ENCODE peak calls at places on chromosome 16, in four cellular contexts. R is uterus, L is AG04450, B is kidney. Y is an unnamed sample.

GRCh38 chr16:11309895-11310633 is 28.9 kb upstream of the PRM1 start:
- DNase-seq in L (no peak), B (no peak), R (no peak), Y (no peak)

GRCh38 chr16:87930456-87930855 is 5.9 kb downstream of the CA5A start:
- DNase-seq in B (no peak), L (no peak), R (no peak), Y (no peak)

GRCh38 chr16:88813396-88814143 is 1.8 kb upstream of the APRT start:
- DNase-seq in R (no peak), L (no peak), B (no peak), Y (no peak)

GRCh38 chr16:71610936-71611871 is 14.8 kb upstream of the MARVELD3 start:
- DNase-seq in L (no peak), B (peak; percentile 82), R (no peak), Y (peak; percentile 46)

GRCh38 chr16:67517178-67517492 is 11.5 kb upstream of the RIPOR1 start:
- DNase-seq in B (no peak), L (no peak), R (no peak), Y (no peak)

GRCh38 chr16:15644306-15644961 is 1.5 kb upstream of the MARF1 start:
- DNase-seq in L (no peak), B (no peak), R (no peak), Y (no peak)

GRCh38 chr16:86142801-86143236 is 243.9 kb downstream of the IRF8 start:
- DNase-seq in B (no peak), R (no peak), L (no peak), Y (no peak)

GRCh38 chr16:22232277-22233049 is 26.4 kb downstream of the EEF2K start:
- DNase-seq in L (no peak), B (peak; percentile 82), R (no peak), Y (no peak)

GRCh38 chr16:78278047-78278446 is 178.6 kb downstream of the WWOX start:
- DNase-seq in R (no peak), L (no peak), B (no peak), Y (no peak)

GRCh38 chr16:86619263-86619935 is 41.0 kb downstream of the FOXL1 start:
- DNase-seq in B (no peak), R (no peak), L (no peak), Y (no peak)

GRCh38 chr16:24322106-24322505 is 66.0 kb downstream of the CACNG3 start:
- DNase-seq in L (no peak), B (no peak), R (no peak), Y (no peak)
- H3K27ac ChIP-seq in L (no peak overlapping the region), B (no peak overlapping the region), R (no peak overlapping the region), Y (no peak overlapping the region)

DNA sequence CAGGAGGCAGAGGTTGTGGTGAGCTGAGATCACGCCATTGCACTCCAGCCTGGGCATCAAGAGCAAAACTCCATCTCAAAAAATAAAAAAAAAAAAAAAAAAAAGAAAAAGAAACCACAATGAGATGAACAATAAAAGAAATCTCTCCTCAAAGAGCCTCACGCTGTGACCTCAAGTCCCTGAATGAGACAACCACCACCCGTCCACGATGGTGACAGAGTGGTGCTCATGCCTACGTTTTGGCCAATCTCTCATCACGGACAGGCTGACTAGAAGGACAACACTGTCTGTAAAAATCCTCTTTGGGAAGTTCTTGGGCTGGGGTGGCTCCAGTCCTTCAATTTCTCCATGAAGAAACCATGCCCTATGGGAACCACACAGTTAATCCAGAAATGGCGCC is 14.8 kb upstream of the PRSS27 start:
- DNase-seq in B (no peak), L (no peak), R (no peak), Y (no peak)
- H3K27ac ChIP-seq in B (no peak overlapping the region), L (no peak overlapping the region), R (no peak overlapping the region), Y (no peak overlapping the region)

DNA sequence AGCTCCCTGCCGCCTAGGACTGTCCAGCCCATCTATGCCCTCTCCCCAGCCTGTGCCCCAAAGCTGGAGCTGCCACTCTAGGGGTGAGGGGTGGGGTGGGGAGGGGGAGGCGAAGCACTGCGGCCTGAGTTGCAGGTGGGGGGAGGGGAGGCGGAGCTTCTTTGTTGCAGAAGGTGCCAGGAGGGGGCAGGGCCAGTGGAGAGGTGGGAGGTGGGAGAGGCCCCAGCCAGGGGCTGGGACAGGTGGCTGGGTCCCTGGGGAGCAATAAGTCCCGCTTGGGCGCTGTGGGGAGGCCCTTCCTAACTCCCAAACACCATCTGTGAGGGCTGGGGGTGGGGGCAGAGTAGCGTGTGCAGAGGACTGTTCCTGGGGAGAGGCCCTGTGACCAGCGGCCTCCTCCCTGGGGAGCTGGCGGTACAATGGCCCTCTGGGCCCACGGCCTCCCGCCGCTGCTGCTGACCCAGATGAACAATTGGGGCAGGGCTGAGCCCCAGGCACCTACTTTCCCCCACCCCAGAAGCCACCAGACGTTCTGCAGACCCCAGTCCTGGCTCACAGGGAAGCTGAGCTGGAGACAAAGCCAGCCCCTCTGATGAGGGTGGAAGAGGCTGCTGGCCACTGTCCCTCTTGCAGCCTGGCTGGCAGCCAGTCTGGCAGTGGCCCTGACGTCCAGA is 2.2 kb upstream of the NTN3 start:
- DNase-seq in L (no peak), R (no peak), B (peak; percentile 79), Y (no peak)
- H3K27ac ChIP-seq in L (no peak overlapping the region), R (peak overlapping the region; percentile 44), B (no peak overlapping the region), Y (no peak overlapping the region)

GRCh38 chr16:27321013-27321960 is 7.5 kb downstream of the IL4R start:
- DNase-seq in L (no peak), B (peak; percentile 42), R (peak; percentile 14), Y (no peak)

GRCh38 chr16:27318399-27319256 is 4.9 kb downstream of the IL4R start:
- DNase-seq in B (peak; percentile 77), R (peak; percentile 24), L (no peak), Y (peak; percentile 47)

GRCh38 chr16:27319257-27319965 is 5.6 kb downstream of the IL4R start:
- DNase-seq in B (peak; percentile 55), L (no peak), R (peak; percentile 19), Y (no peak)

GRCh38 chr16:27317738-27318398 is 4.1 kb downstream of the IL4R start:
- DNase-seq in L (no peak), R (no peak), B (no peak), Y (no peak)

GRCh38 chr16:27320261-27321012 is 6.7 kb downstream of the IL4R start:
- DNase-seq in B (peak; percentile 39), R (peak; percentile 34), L (no peak), Y (no peak)
- H3K27ac ChIP-seq in B (no peak overlapping the region), R (peak overlapping the region; percentile 78), L (no peak overlapping the region), Y (peak overlapping the region; percentile 21)

GRCh38 chr16:81035975-81036750 is 521 bp downstream of the ATMIN start:
- DNase-seq in R (peak; percentile 19), L (no peak), B (peak; percentile 84), Y (peak; percentile 20)
- H3K27ac ChIP-seq in R (peak overlapping the region; percentile 47), L (peak overlapping the region; percentile 47), B (no peak overlapping the region), Y (peak overlapping the region; percentile 89)